ENCODE peak calls at places on chromosomes 5 and 9, in four cellular contexts. H is pons, X is uterus, O is endodermal cell. B is an unnamed sample.

GRCh38 chr9:104808030-104808614 is 44.2 kb downstream of the NIPSNAP3B start:
- DNase-seq in O (peak), H (peak), X (no peak), B (peak)

GRCh38 chr9:115884846-115885245 is 268.7 kb upstream of the PAPPA start:
- DNase-seq in X (no peak), H (no peak), O (no peak), B (no peak)

GRCh38 chr9:131397100-131397790 is 3.4 kb downstream of the PRRC2B start:
- DNase-seq in O (peak), X (no peak), H (no peak), B (no peak)

GRCh38 chr5:103505581-103506305 is 56.8 kb downstream of the NUDT12 start:
- DNase-seq in X (no peak), O (no peak), H (no peak), B (no peak)

GRCh38 chr5:157471709-157472108 is 11.7 kb downstream of the NIPAL4 start:
- DNase-seq in O (peak), H (no peak), X (no peak), B (no peak)

GRCh38 chr5:9212605-9213004 is 333.3 kb downstream of the SEMA5A start:
- DNase-seq in X (no peak), O (no peak), H (no peak), B (no peak)

GRCh38 chr5:146751054-146751453 is 127.5 kb downstream of the PPP2R2B start:
- DNase-seq in X (no peak), H (no peak), O (no peak), B (no peak)

GRCh38 chr9:114898741-114899140 is 31.6 kb downstream of the TNFSF8 start:
- DNase-seq in X (no peak), H (peak), O (no peak), B (no peak)

GRCh38 chr9:3181049-3181953 is 337.4 kb upstream of the PUM3 start:
- DNase-seq in X (no peak), O (peak), H (no peak), B (peak)

GRCh38 chr9:75047506-75047905 is 19.4 kb upstream of the CARNMT1 start:
- DNase-seq in O (no peak), H (no peak), X (no peak), B (peak)

GRCh38 chr5:180070726-180071417 is 687 bp downstream of the RNF130 start:
- DNase-seq in X (peak), H (peak), O (peak), B (peak)

GRCh38 chr5:176542596-176543427 is 5.6 kb upstream of the RNF44 start:
- DNase-seq in H (no peak), O (peak), X (no peak), B (peak)

GRCh38 chr9:86594724-86595123 is 240.5 kb upstream of the TUT7 start:
- DNase-seq in O (no peak), H (no peak), X (no peak), B (no peak)

GRCh38 chr9:128409998-128410397 is 10.7 kb upstream of the CERCAM start:
- DNase-seq in X (no peak), H (peak), O (peak), B (peak)

GRCh38 chr9:20357207-20357503 is 265.1 kb downstream of the MLLT3 start:
- DNase-seq in H (no peak), O (no peak), X (no peak), B (no peak)

GRCh38 chr5:33608476-33609026 is 167.8 kb downstream of the TARS1 start:
- DNase-seq in O (peak), X (no peak), H (no peak), B (no peak)

GRCh38 chr9:129889936-129890717 is 54.9 kb downstream of the USP20 start:
- DNase-seq in X (no peak), O (peak), H (no peak), B (no peak)

GRCh38 chr5:35908266-35908665 is 30.2 kb downstream of the CAPSL start:
- DNase-seq in O (no peak), H (no peak), X (no peak), B (no peak)

GRCh38 chr5:78527054-78527884 is 121.3 kb downstream of the LHFPL2 start:
- DNase-seq in O (peak), X (peak), H (peak), B (no peak)

GRCh38 chr5:72234265-72234700 is 85.8 kb downstream of the MRPS27 start:
- DNase-seq in H (no peak), O (no peak), X (no peak), B (no peak)

GRCh38 chr9:138051586-138052321 is 174.2 kb downstream of the CACNA1B start:
- DNase-seq in H (no peak), O (peak), X (no peak), B (no peak)

GRCh38 chr5:759111-759741 is 25.3 kb downstream of the ZDHHC11B start:
- DNase-seq in H (no peak), X (no peak), O (peak), B (no peak)

GRCh38 chr5:65858316-65858715 is 68.1 kb upstream of the ERBIN start:
- DNase-seq in H (no peak), X (no peak), O (no peak), B (no peak)

GRCh38 chr5:139908749-139909148 is 113.1 kb downstream of the PSD2 start:
- DNase-seq in H (no peak), X (no peak), O (peak), B (no peak)

GRCh38 chr5:124596595-124597388 is 149.6 kb downstream of the ZNF608 start:
- DNase-seq in H (no peak), O (no peak), X (no peak), B (no peak)

GRCh38 chr5:64594601-64595518 is 89.0 kb downstream of the RGS7BP start:
- DNase-seq in O (peak), H (no peak), X (no peak), B (peak)

GRCh38 chr5:154273028-154273617 is 82.6 kb downstream of the GALNT10 start:
- DNase-seq in O (peak), X (no peak), H (peak), B (no peak)

GRCh38 chr9:70466976-70467551 is 52.6 kb upstream of the KLF9 start:
- DNase-seq in O (no peak), H (no peak), X (no peak), B (no peak)

GRCh38 chr5:172528440-172528839 is 74.1 kb upstream of the SH3PXD2B start:
- DNase-seq in O (peak), H (no peak), X (no peak), B (no peak)

GRCh38 chr9:101311759-101312420 is 72.9 kb downstream of the BAAT start:
- DNase-seq in X (no peak), H (peak), O (no peak), B (peak)

B was measured in G401.